ENCODE peak calls at places on chromosomes 6 and 20, in six cellular contexts. A is NCI-H1092 treated with DMSO at 0.1 percent for 48 hours; F is activated T-helper 1 cell treated with anti-CD3 and anti-CD28 coated beads, Interleukin-12 subunit alpha, Interleukin-12 subunit beta, Interleukin-2, Interleukin-4 antibody, amounts not matched to agents 30 ng/mL and 10 ng/mL and 1 ng/mL, durations not matched to agents 14 hours and 24 hours and 36 hours; Q is T-helper 9 cell; Y is progenitor cell of endocrine pancreas; W is GM06990. G is an unnamed sample.

GRCh38 chr20:3614509-3614908 is 48.7 kb downstream of the GFRA4 start:
- DNase-seq in A (no peak), F (no peak), Q (no peak), Y (no peak), W (no peak), G (no peak)

GRCh38 chr6:121851056-121851455 is 415.6 kb downstream of the GJA1 start:
- DNase-seq in A (no peak), F (no peak), Q (no peak), Y (no peak), W (no peak), G (no peak)

GRCh38 chr6:70847091-70847490 is 109.8 kb downstream of the B3GAT2 start:
- DNase-seq in A (no peak), F (no peak), Q (no peak), Y (no peak), W (no peak), G (no peak)

GRCh38 chr6:70616728-70617260 is 50.1 kb downstream of the SDHAF4 start:
- DNase-seq in A (no peak), F (no peak), Q (no peak), Y (no peak), W (no peak), G (no peak)

GRCh38 chr6:137874204-137875001 is 7.3 kb downstream of the TNFAIP3 start:
- DNase-seq in A (no peak), F (no peak), Q (no peak), Y (no peak), W (no peak), G (no peak)

GRCh38 chr20:20368414-20369352 is 779 bp downstream of the INSM1 start:
- DNase-seq in A (peak; percentile 26), F (no peak), Q (no peak), Y (peak; percentile 22), W (peak; percentile 50), G (no peak)

GRCh38 chr20:22257912-22258311 is 326.5 kb downstream of the FOXA2 start:
- DNase-seq in A (no peak), F (no peak), Q (no peak), Y (no peak), W (no peak), G (no peak)

GRCh38 chr6:146770965-146771735 is 172.4 kb downstream of the ADGB start:
- DNase-seq in A (no peak), F (peak; percentile 40), Q (peak; percentile 29), Y (no peak), W (no peak), G (peak; percentile 71)

GRCh38 chr20:63495771-63496403 is 3.0 kb downstream of the EEF1A2 start:
- DNase-seq in A (peak; percentile 32), F (peak; percentile 54), Q (peak; percentile 84), Y (peak; percentile 76), W (no peak), G (no peak)

GRCh38 chr6:44258325-44258863 is 1.1 kb upstream of the SLC35B2 start:
- DNase-seq in A (no peak), F (no peak), Q (no peak), Y (no peak), W (no peak), G (no peak)

GRCh38 chr6:161353208-161353613 is 79.3 kb upstream of the AGPAT4 start:
- DNase-seq in A (peak; percentile 81), F (no peak), Q (no peak), Y (no peak), W (no peak), G (no peak)

GRCh38 chr20:11891081-11891826 is 26.4 kb upstream of the BTBD3 start:
- DNase-seq in A (peak; percentile 43), F (peak; percentile 14), Q (no peak), Y (peak; percentile 60), W (peak; percentile 4), G (peak; percentile 49)

GRCh38 chr6:105810105-105810921 is 275.8 kb upstream of the PRDM1 start:
- DNase-seq in A (no peak), F (peak; percentile 73), Q (no peak), Y (no peak), W (no peak), G (peak; percentile 84)

GRCh38 chr6:158591134-158591809 is 31.4 kb downstream of the TMEM181 start:
- DNase-seq in A (no peak), F (no peak), Q (no peak), Y (no peak), W (no peak), G (no peak)

GRCh38 chr20:4637081-4637797 is 84.5 kb upstream of the PRND start:
- DNase-seq in A (no peak), F (no peak), Q (no peak), Y (no peak), W (no peak), G (no peak)

GRCh38 chr6:124819340-124819739 is 142.9 kb upstream of the RNF217 start:
- DNase-seq in A (no peak), F (no peak), Q (no peak), Y (no peak), W (no peak), G (no peak)

GRCh38 chr20:47144463-47144862 is 212.0 kb downstream of the ZMYND8 start:
- DNase-seq in A (no peak), F (no peak), Q (no peak), Y (no peak), W (no peak), G (no peak)

GRCh38 chr6:150549577-150550184 is 50.0 kb upstream of the PLEKHG1 start:
- DNase-seq in A (no peak), F (no peak), Q (no peak), Y (no peak), W (no peak), G (no peak)

GRCh38 chr20:52402514-52402913 is 210.9 kb upstream of the ZFP64 start:
- DNase-seq in A (no peak), F (no peak), Q (no peak), Y (no peak), W (no peak), G (no peak)

GRCh38 chr6:158803733-158804143 is 15.4 kb downstream of the EZR start:
- DNase-seq in A (no peak), F (peak; percentile 38), Q (peak; percentile 29), Y (no peak), W (peak; percentile 50), G (peak; percentile 56)

GRCh38 chr20:38094373-38094775 is 60.8 kb downstream of the RPRD1B start:
- DNase-seq in A (no peak), F (peak; percentile 30), Q (no peak), Y (no peak), W (peak; percentile 71), G (no peak)

GRCh38 chr20:21189761-21190523 is 64.1 kb downstream of the KIZ start:
- DNase-seq in A (peak; percentile 65), F (no peak), Q (no peak), Y (no peak), W (no peak), G (no peak)

GRCh38 chr6:14795451-14795850 is 450.4 kb upstream of the JARID2 start:
- DNase-seq in A (no peak), F (no peak), Q (no peak), Y (no peak), W (no peak), G (no peak)

GRCh38 chr20:1900321-1900791 is 5.1 kb downstream of the SIRPA start:
- DNase-seq in A (peak; percentile 37), F (no peak), Q (no peak), Y (peak; percentile 41), W (no peak), G (peak; percentile 14)

GRCh38 chr6:81997091-81997926 is 244.8 kb upstream of the TENT5A start:
- DNase-seq in A (no peak), F (no peak), Q (no peak), Y (no peak), W (no peak), G (no peak)

GRCh38 chr6:5422321-5422915 is 161.1 kb downstream of the FARS2 start:
- DNase-seq in A (peak; percentile 36), F (no peak), Q (no peak), Y (no peak), W (no peak), G (no peak)

GRCh38 chr6:23535071-23535470 is 590.9 kb upstream of the NRSN1 start:
- DNase-seq in A (peak; percentile 49), F (no peak), Q (no peak), Y (no peak), W (no peak), G (no peak)

GRCh38 chr6:25389501-25389900 is 110.3 kb downstream of the CARMIL1 start:
- DNase-seq in A (no peak), F (no peak), Q (no peak), Y (no peak), W (no peak), G (no peak)

GRCh38 chr20:38114353-38114791 is 50.7 kb downstream of the TGM2 start:
- DNase-seq in A (no peak), F (no peak), Q (no peak), Y (no peak), W (no peak), G (no peak)

GRCh38 chr20:4047614-4048013 is 32.3 kb upstream of the RNF24 start:
- DNase-seq in A (no peak), F (no peak), Q (no peak), Y (no peak), W (no peak), G (no peak)

GRCh38 chr20:62710886-62711702 is 2.5 kb downstream of the NTSR1 start:
- DNase-seq in A (no peak), F (no peak), Q (no peak), Y (no peak), W (no peak), G (peak; percentile 44)

GRCh38 chr6:47292944-47293343 is 16.8 kb downstream of the TNFRSF21 start:
- DNase-seq in A (no peak), F (no peak), Q (no peak), Y (no peak), W (no peak), G (no peak)

GRCh38 chr20:5569021-5569420 is 181.2 kb upstream of the SHLD1 start:
- DNase-seq in A (peak; percentile 53), F (no peak), Q (peak; percentile 27), Y (no peak), W (peak; percentile 23), G (peak; percentile 28)

GRCh38 chr20:45378191-45378590 is at the start of gene TP53TG5:
- DNase-seq in A (no peak), F (no peak), Q (no peak), Y (no peak), W (no peak), G (no peak)

GRCh38 chr6:48318670-48319069 is 207.7 kb upstream of the PTCHD4 start:
- DNase-seq in A (no peak), F (no peak), Q (no peak), Y (no peak), W (no peak), G (no peak)

GRCh38 chr6:57135885-57136284 is 36.2 kb upstream of the BAG2 start:
- DNase-seq in A (no peak), F (no peak), Q (no peak), Y (no peak), W (no peak), G (no peak)

GRCh38 chr20:9136114-9136513 is 67.2 kb downstream of the PLCB4 start:
- DNase-seq in A (no peak), F (no peak), Q (no peak), Y (no peak), W (no peak), G (no peak)

GRCh38 chr20:1328680-1329330 is at the start of gene SDCBP2:
- DNase-seq in A (no peak), F (no peak), Q (no peak), Y (no peak), W (no peak), G (no peak)

GRCh38 chr20:22578221-22579118 is 5.9 kb downstream of the FOXA2 start:
- DNase-seq in A (no peak), F (no peak), Q (no peak), Y (peak; percentile 62), W (no peak), G (no peak)

G was measured in GDM1.